ENCODE peak calls at places on chromosome 14, in eight cellular contexts. One of them, this sample, is unnamed.

GRCh38 chr14:104898870-104899510 is 25.7 kb upstream of the PLD4 start:
- DNase-seq in T-helper 17 cell: no peak
- DNase-seq in Kasumi-1: no peak
- DNase-seq in fibroblast of lung: no peak
- DNase-seq in NCI-H2081 treated with DMSO at 0.1 percent for 48 hours: no peak
- DNase-seq in NB4: no peak
- DNase-seq in iris pigment epithelial cell: no peak
- DNase-seq in stimulated activated CD4-positive, alpha-beta T cell treated with anti-CD3 and anti-CD28 coated beads, Interleukin-1b, Interleukin-23, amount 100 ng/mL, for 1 hour: no peak
- DNase-seq in this sample: no peak

GRCh38 chr14:43483415-43483814 is 1023.7 kb downstream of the FSCB start:
- DNase-seq in NB4: no peak
- DNase-seq in fibroblast of lung: no peak
- DNase-seq in Kasumi-1: no peak
- DNase-seq in T-helper 17 cell: no peak
- DNase-seq in NCI-H2081 treated with DMSO at 0.1 percent for 48 hours: no peak
- DNase-seq in iris pigment epithelial cell: no peak
- DNase-seq in stimulated activated CD4-positive, alpha-beta T cell treated with anti-CD3 and anti-CD28 coated beads, Interleukin-1b, Interleukin-23, amount 100 ng/mL, for 1 hour: no peak
- DNase-seq in this sample: no peak

GRCh38 chr14:104889374-104889755 is 24.3 kb downstream of the CEP170B start:
- DNase-seq in Kasumi-1: no peak
- DNase-seq in iris pigment epithelial cell: no peak
- DNase-seq in NB4: no peak
- DNase-seq in fibroblast of lung: no peak
- DNase-seq in T-helper 17 cell: no peak
- DNase-seq in NCI-H2081 treated with DMSO at 0.1 percent for 48 hours: no peak
- DNase-seq in stimulated activated CD4-positive, alpha-beta T cell treated with anti-CD3 and anti-CD28 coated beads, Interleukin-1b, Interleukin-23, amount 100 ng/mL, for 1 hour: no peak
- DNase-seq in this sample: peak

GRCh38 chr14:58667900-58668299 is 30.1 kb downstream of the DACT1 start:
- DNase-seq in Kasumi-1: no peak
- DNase-seq in fibroblast of lung: no peak
- DNase-seq in iris pigment epithelial cell: no peak
- DNase-seq in stimulated activated CD4-positive, alpha-beta T cell treated with anti-CD3 and anti-CD28 coated beads, Interleukin-1b, Interleukin-23, amount 100 ng/mL, for 1 hour: no peak
- DNase-seq in NB4: no peak
- DNase-seq in NCI-H2081 treated with DMSO at 0.1 percent for 48 hours: no peak
- DNase-seq in T-helper 17 cell: no peak
- DNase-seq in this sample: no peak

GRCh38 chr14:100146548-100147091 is 12.8 kb downstream of the DEGS2 start:
- DNase-seq in iris pigment epithelial cell: no peak
- DNase-seq in T-helper 17 cell: no peak
- DNase-seq in NCI-H2081 treated with DMSO at 0.1 percent for 48 hours: no peak
- DNase-seq in NB4: no peak
- DNase-seq in stimulated activated CD4-positive, alpha-beta T cell treated with anti-CD3 and anti-CD28 coated beads, Interleukin-1b, Interleukin-23, amount 100 ng/mL, for 1 hour: no peak
- DNase-seq in Kasumi-1: no peak
- DNase-seq in fibroblast of lung: no peak
- DNase-seq in this sample: no peak

GRCh38 chr14:96126783-96127271 is 77.8 kb upstream of the BDKRB2 start:
- DNase-seq in NB4: no peak
- DNase-seq in iris pigment epithelial cell: no peak
- DNase-seq in Kasumi-1: no peak
- DNase-seq in stimulated activated CD4-positive, alpha-beta T cell treated with anti-CD3 and anti-CD28 coated beads, Interleukin-1b, Interleukin-23, amount 100 ng/mL, for 1 hour: no peak
- DNase-seq in NCI-H2081 treated with DMSO at 0.1 percent for 48 hours: no peak
- DNase-seq in fibroblast of lung: no peak
- DNase-seq in T-helper 17 cell: no peak
- DNase-seq in this sample: no peak

GRCh38 chr14:97713023-97713422 is 915.8 kb downstream of the VRK1 start:
- DNase-seq in stimulated activated CD4-positive, alpha-beta T cell treated with anti-CD3 and anti-CD28 coated beads, Interleukin-1b, Interleukin-23, amount 100 ng/mL, for 1 hour: no peak
- DNase-seq in fibroblast of lung: peak
- DNase-seq in Kasumi-1: no peak
- DNase-seq in T-helper 17 cell: no peak
- DNase-seq in iris pigment epithelial cell: no peak
- DNase-seq in NB4: no peak
- DNase-seq in NCI-H2081 treated with DMSO at 0.1 percent for 48 hours: no peak
- DNase-seq in this sample: no peak

GRCh38 chr14:55129086-55129427 is at the start of gene LGALS3:
- DNase-seq in iris pigment epithelial cell: peak
- DNase-seq in NB4: peak
- DNase-seq in stimulated activated CD4-positive, alpha-beta T cell treated with anti-CD3 and anti-CD28 coated beads, Interleukin-1b, Interleukin-23, amount 100 ng/mL, for 1 hour: no peak
- DNase-seq in T-helper 17 cell: peak
- DNase-seq in Kasumi-1: no peak
- DNase-seq in fibroblast of lung: peak
- DNase-seq in NCI-H2081 treated with DMSO at 0.1 percent for 48 hours: no peak
- DNase-seq in this sample: peak

GRCh38 chr14:36820111-36820709 is 158.6 kb downstream of the PAX9 start:
- DNase-seq in NB4: no peak
- DNase-seq in T-helper 17 cell: no peak
- DNase-seq in Kasumi-1: no peak
- DNase-seq in iris pigment epithelial cell: no peak
- DNase-seq in fibroblast of lung: no peak
- DNase-seq in NCI-H2081 treated with DMSO at 0.1 percent for 48 hours: no peak
- DNase-seq in stimulated activated CD4-positive, alpha-beta T cell treated with anti-CD3 and anti-CD28 coated beads, Interleukin-1b, Interleukin-23, amount 100 ng/mL, for 1 hour: no peak
- DNase-seq in this sample: no peak

GRCh38 chr14:31927348-31927826 is 149.7 kb upstream of the ARHGAP5 start:
- DNase-seq in NB4: no peak
- DNase-seq in Kasumi-1: no peak
- DNase-seq in iris pigment epithelial cell: peak
- DNase-seq in T-helper 17 cell: no peak
- DNase-seq in fibroblast of lung: peak
- DNase-seq in stimulated activated CD4-positive, alpha-beta T cell treated with anti-CD3 and anti-CD28 coated beads, Interleukin-1b, Interleukin-23, amount 100 ng/mL, for 1 hour: no peak
- DNase-seq in NCI-H2081 treated with DMSO at 0.1 percent for 48 hours: no peak
- DNase-seq in this sample: no peak

GRCh38 chr14:101118746-101119610 is 215.5 kb upstream of the RTL1 start:
- DNase-seq in T-helper 17 cell: no peak
- DNase-seq in fibroblast of lung: no peak
- DNase-seq in stimulated activated CD4-positive, alpha-beta T cell treated with anti-CD3 and anti-CD28 coated beads, Interleukin-1b, Interleukin-23, amount 100 ng/mL, for 1 hour: no peak
- DNase-seq in Kasumi-1: no peak
- DNase-seq in NB4: no peak
- DNase-seq in NCI-H2081 treated with DMSO at 0.1 percent for 48 hours: no peak
- DNase-seq in iris pigment epithelial cell: no peak
- DNase-seq in this sample: no peak

GRCh38 chr14:40312296-40312695 is 880.1 kb upstream of the FBXO33 start:
- DNase-seq in stimulated activated CD4-positive, alpha-beta T cell treated with anti-CD3 and anti-CD28 coated beads, Interleukin-1b, Interleukin-23, amount 100 ng/mL, for 1 hour: no peak
- DNase-seq in Kasumi-1: no peak
- DNase-seq in iris pigment epithelial cell: no peak
- DNase-seq in T-helper 17 cell: no peak
- DNase-seq in NCI-H2081 treated with DMSO at 0.1 percent for 48 hours: no peak
- DNase-seq in NB4: no peak
- DNase-seq in fibroblast of lung: no peak
- DNase-seq in this sample: no peak

GRCh38 chr14:53723221-53723620 is 233.4 kb downstream of the BMP4 start:
- DNase-seq in stimulated activated CD4-positive, alpha-beta T cell treated with anti-CD3 and anti-CD28 coated beads, Interleukin-1b, Interleukin-23, amount 100 ng/mL, for 1 hour: no peak
- DNase-seq in fibroblast of lung: no peak
- DNase-seq in NCI-H2081 treated with DMSO at 0.1 percent for 48 hours: no peak
- DNase-seq in T-helper 17 cell: no peak
- DNase-seq in Kasumi-1: no peak
- DNase-seq in iris pigment epithelial cell: no peak
- DNase-seq in NB4: no peak
- DNase-seq in this sample: no peak

GRCh38 chr14:59037086-59037485 is 151.4 kb upstream of the DAAM1 start:
- DNase-seq in NB4: no peak
- DNase-seq in T-helper 17 cell: no peak
- DNase-seq in fibroblast of lung: no peak
- DNase-seq in NCI-H2081 treated with DMSO at 0.1 percent for 48 hours: no peak
- DNase-seq in iris pigment epithelial cell: no peak
- DNase-seq in stimulated activated CD4-positive, alpha-beta T cell treated with anti-CD3 and anti-CD28 coated beads, Interleukin-1b, Interleukin-23, amount 100 ng/mL, for 1 hour: no peak
- DNase-seq in Kasumi-1: no peak
- DNase-seq in this sample: no peak

GRCh38 chr14:26987734-26988363 is 390.0 kb upstream of the NOVA1 start:
- DNase-seq in NB4: no peak
- DNase-seq in iris pigment epithelial cell: no peak
- DNase-seq in stimulated activated CD4-positive, alpha-beta T cell treated with anti-CD3 and anti-CD28 coated beads, Interleukin-1b, Interleukin-23, amount 100 ng/mL, for 1 hour: no peak
- DNase-seq in NCI-H2081 treated with DMSO at 0.1 percent for 48 hours: no peak
- DNase-seq in Kasumi-1: no peak
- DNase-seq in fibroblast of lung: no peak
- DNase-seq in T-helper 17 cell: no peak
- DNase-seq in this sample: no peak

GRCh38 chr14:28765169-28765906 is 1.2 kb upstream of the FOXG1 start:
- DNase-seq in fibroblast of lung: no peak
- DNase-seq in stimulated activated CD4-positive, alpha-beta T cell treated with anti-CD3 and anti-CD28 coated beads, Interleukin-1b, Interleukin-23, amount 100 ng/mL, for 1 hour: no peak
- DNase-seq in iris pigment epithelial cell: no peak
- DNase-seq in NB4: no peak
- DNase-seq in T-helper 17 cell: no peak
- DNase-seq in Kasumi-1: no peak
- DNase-seq in NCI-H2081 treated with DMSO at 0.1 percent for 48 hours: no peak
- DNase-seq in this sample: no peak

GRCh38 chr14:100376751-100377171 is 53.6 kb downstream of the SLC25A47 start:
- DNase-seq in T-helper 17 cell: no peak
- DNase-seq in NB4: peak
- DNase-seq in Kasumi-1: peak
- DNase-seq in stimulated activated CD4-positive, alpha-beta T cell treated with anti-CD3 and anti-CD28 coated beads, Interleukin-1b, Interleukin-23, amount 100 ng/mL, for 1 hour: no peak
- DNase-seq in fibroblast of lung: peak
- DNase-seq in NCI-H2081 treated with DMSO at 0.1 percent for 48 hours: no peak
- DNase-seq in iris pigment epithelial cell: no peak
- DNase-seq in this sample: peak

GRCh38 chr14:50088731-50089130 is 27.6 kb downstream of the VCPKMT start:
- DNase-seq in stimulated activated CD4-positive, alpha-beta T cell treated with anti-CD3 and anti-CD28 coated beads, Interleukin-1b, Interleukin-23, amount 100 ng/mL, for 1 hour: no peak
- DNase-seq in NB4: no peak
- DNase-seq in iris pigment epithelial cell: no peak
- DNase-seq in T-helper 17 cell: no peak
- DNase-seq in Kasumi-1: no peak
- DNase-seq in fibroblast of lung: no peak
- DNase-seq in NCI-H2081 treated with DMSO at 0.1 percent for 48 hours: no peak
- DNase-seq in this sample: no peak

GRCh38 chr14:100578552-100578951 is 8.7 kb downstream of the BEGAIN start:
- DNase-seq in NCI-H2081 treated with DMSO at 0.1 percent for 48 hours: no peak
- DNase-seq in NB4: no peak
- DNase-seq in T-helper 17 cell: no peak
- DNase-seq in iris pigment epithelial cell: peak
- DNase-seq in Kasumi-1: no peak
- DNase-seq in stimulated activated CD4-positive, alpha-beta T cell treated with anti-CD3 and anti-CD28 coated beads, Interleukin-1b, Interleukin-23, amount 100 ng/mL, for 1 hour: no peak
- DNase-seq in fibroblast of lung: no peak
- DNase-seq in this sample: no peak

GRCh38 chr14:49966971-49967630 is 74.2 kb downstream of the ARF6 start:
- DNase-seq in NB4: no peak
- DNase-seq in stimulated activated CD4-positive, alpha-beta T cell treated with anti-CD3 and anti-CD28 coated beads, Interleukin-1b, Interleukin-23, amount 100 ng/mL, for 1 hour: no peak
- DNase-seq in fibroblast of lung: no peak
- DNase-seq in T-helper 17 cell: no peak
- DNase-seq in NCI-H2081 treated with DMSO at 0.1 percent for 48 hours: no peak
- DNase-seq in iris pigment epithelial cell: no peak
- DNase-seq in Kasumi-1: no peak
- DNase-seq in this sample: no peak

This sample was measured in endothelial cell.